ENCODE peak calls at places on chromosomes 5 and 9, in four cellular contexts. One of them, this sample, is unnamed.

GRCh38 chr5:107361945-107362344 is 308.8 kb downstream of the EFNA5 start:
- DNase-seq in transverse colon: no peak
- DNase-seq in stomach: no peak
- DNase-seq in HepG2: no peak
- DNase-seq in this sample: peak; percentile 70

GRCh38 chr9:15372385-15373200 is 50.1 kb upstream of the SNAPC3 start:
- DNase-seq in transverse colon: no peak
- DNase-seq in stomach: no peak
- DNase-seq in HepG2: no peak
- DNase-seq in this sample: no peak

GRCh38 chr5:121366515-121366914 is 485.2 kb upstream of the FTMT start:
- DNase-seq in transverse colon: no peak
- DNase-seq in stomach: no peak
- DNase-seq in HepG2: no peak
- DNase-seq in this sample: no peak

GRCh38 chr9:114159562-114160145 is 4.3 kb downstream of the COL27A1 start:
- DNase-seq in transverse colon: no peak
- DNase-seq in stomach: no peak
- DNase-seq in HepG2: peak; percentile 33
- DNase-seq in this sample: no peak

GRCh38 chr9:111661802-111662491 is 542 bp downstream of the GNG10 start:
- DNase-seq in transverse colon: peak; percentile 28
- DNase-seq in stomach: peak; percentile 30
- DNase-seq in HepG2: no peak
- DNase-seq in this sample: no peak

GRCh38 chr5:1540831-1541661 is 17.3 kb upstream of the LPCAT1 start:
- DNase-seq in transverse colon: no peak
- DNase-seq in stomach: no peak
- DNase-seq in HepG2: no peak
- DNase-seq in this sample: no peak

GRCh38 chr9:108691614-108692013 is 164.2 kb downstream of the ACTL7B start:
- DNase-seq in transverse colon: peak; percentile 70
- DNase-seq in stomach: peak; percentile 35
- DNase-seq in HepG2: peak; percentile 23
- DNase-seq in this sample: no peak

GRCh38 chr5:150540042-150540441 is 32.1 kb downstream of the NDST1 start:
- DNase-seq in transverse colon: no peak
- DNase-seq in stomach: no peak
- DNase-seq in HepG2: no peak
- DNase-seq in this sample: peak; percentile 50

GRCh38 chr5:179679014-179679674 is 1.7 kb downstream of the CBY3 start:
- DNase-seq in transverse colon: peak; percentile 84
- DNase-seq in stomach: peak; percentile 80
- DNase-seq in HepG2: no peak
- DNase-seq in this sample: peak; percentile 92

GRCh38 chr5:126454081-126454480 is 30.9 kb downstream of the GRAMD2B start:
- DNase-seq in transverse colon: no peak
- DNase-seq in stomach: no peak
- DNase-seq in HepG2: no peak
- DNase-seq in this sample: no peak

GRCh38 chr5:150263801-150264621 is 25.6 kb downstream of the CAMK2A start:
- DNase-seq in transverse colon: no peak
- DNase-seq in stomach: peak; percentile 72
- DNase-seq in HepG2: no peak
- DNase-seq in this sample: peak; percentile 75

GRCh38 chr5:154523104-154523503 is 45.1 kb upstream of the HAND1 start:
- DNase-seq in transverse colon: no peak
- DNase-seq in stomach: no peak
- DNase-seq in HepG2: no peak
- DNase-seq in this sample: no peak

GRCh38 chr9:88235615-88236014 is 97.3 kb upstream of the SPATA31C2 start:
- DNase-seq in transverse colon: no peak
- DNase-seq in stomach: no peak
- DNase-seq in HepG2: no peak
- DNase-seq in this sample: no peak

GRCh38 chr9:70477907-70478480 is 63.5 kb upstream of the KLF9 start:
- DNase-seq in transverse colon: no peak
- DNase-seq in stomach: peak; percentile 63
- DNase-seq in HepG2: no peak
- DNase-seq in this sample: peak; percentile 71

GRCh38 chr9:16824545-16825041 is 45.9 kb downstream of the BNC2 start:
- DNase-seq in transverse colon: no peak
- DNase-seq in stomach: no peak
- DNase-seq in HepG2: no peak
- DNase-seq in this sample: no peak

GRCh38 chr5:134840811-134841210 is 5.0 kb upstream of the C5orf24 start:
- DNase-seq in transverse colon: no peak
- DNase-seq in stomach: peak; percentile 40
- DNase-seq in HepG2: no peak
- DNase-seq in this sample: no peak

GRCh38 chr5:103804714-103805113 is 242.1 kb upstream of the NUDT12 start:
- DNase-seq in transverse colon: no peak
- DNase-seq in stomach: no peak
- DNase-seq in HepG2: no peak
- DNase-seq in this sample: no peak

GRCh38 chr5:127290946-127291763 is 559 bp downstream of the MEGF10 start:
- DNase-seq in transverse colon: peak; percentile 13
- DNase-seq in stomach: no peak
- DNase-seq in HepG2: no peak
- DNase-seq in this sample: peak; percentile 33

GRCh38 chr5:109192543-109193281 is 217.1 kb downstream of the PJA2 start:
- DNase-seq in transverse colon: no peak
- DNase-seq in stomach: no peak
- DNase-seq in HepG2: no peak
- DNase-seq in this sample: no peak

GRCh38 chr5:56900858-56901578 is 8.4 kb upstream of the SETD9 start:
- DNase-seq in transverse colon: no peak
- DNase-seq in stomach: no peak
- DNase-seq in HepG2: peak; percentile 56
- DNase-seq in this sample: no peak

GRCh38 chr9:133874061-133874638 is 118.0 kb downstream of the VAV2 start:
- DNase-seq in transverse colon: no peak
- DNase-seq in stomach: no peak
- DNase-seq in HepG2: no peak
- DNase-seq in this sample: no peak

GRCh38 chr5:31114817-31115216 is 78.7 kb upstream of the CDH6 start:
- DNase-seq in transverse colon: no peak
- DNase-seq in stomach: no peak
- DNase-seq in HepG2: no peak
- DNase-seq in this sample: no peak

GRCh38 chr9:118567861-118568260 is 801.4 kb downstream of the BRINP1 start:
- DNase-seq in transverse colon: no peak
- DNase-seq in stomach: no peak
- DNase-seq in HepG2: no peak
- DNase-seq in this sample: no peak

GRCh38 chr9:131864531-131864930 is 124.7 kb upstream of the RAPGEF1 start:
- DNase-seq in transverse colon: no peak
- DNase-seq in stomach: no peak
- DNase-seq in HepG2: no peak
- DNase-seq in this sample: no peak

GRCh38 chr5:82396871-82397514 is 118.8 kb upstream of the RPS23 start:
- DNase-seq in transverse colon: peak; percentile 47
- DNase-seq in stomach: peak; percentile 53
- DNase-seq in HepG2: peak; percentile 92
- DNase-seq in this sample: peak; percentile 61

GRCh38 chr5:87300176-87300575 is 32.5 kb downstream of the RASA1 start:
- DNase-seq in transverse colon: no peak
- DNase-seq in stomach: no peak
- DNase-seq in HepG2: no peak
- DNase-seq in this sample: no peak

GRCh38 chr5:35651002-35651756 is 33.5 kb downstream of the SPEF2 start:
- DNase-seq in transverse colon: peak; percentile 24
- DNase-seq in stomach: peak; percentile 27
- DNase-seq in HepG2: peak; percentile 32
- DNase-seq in this sample: no peak

GRCh38 chr5:5144441-5144840 is 4.3 kb downstream of the ADAMTS16 start:
- DNase-seq in transverse colon: no peak
- DNase-seq in stomach: no peak
- DNase-seq in HepG2: no peak
- DNase-seq in this sample: no peak

GRCh38 chr5:59066367-59067163 is 483.7 kb downstream of the RAB3C start:
- DNase-seq in transverse colon: no peak
- DNase-seq in stomach: no peak
- DNase-seq in HepG2: no peak
- DNase-seq in this sample: no peak

GRCh38 chr5:180739271-180739670 is 587 bp downstream of the OR2Y1 start:
- DNase-seq in transverse colon: no peak
- DNase-seq in stomach: no peak
- DNase-seq in HepG2: no peak
- DNase-seq in this sample: no peak

GRCh38 chr9:38417003-38417965 is 7.0 kb downstream of the IGFBPL1 start:
- DNase-seq in transverse colon: peak; percentile 35
- DNase-seq in stomach: peak; percentile 40
- DNase-seq in HepG2: peak; percentile 38
- DNase-seq in this sample: no peak

GRCh38 chr5:179126506-179126991 is 66.4 kb downstream of the ZNF354C start:
- DNase-seq in transverse colon: no peak
- DNase-seq in stomach: peak; percentile 9
- DNase-seq in HepG2: no peak
- DNase-seq in this sample: no peak

GRCh38 chr5:56405536-56405935 is 172.4 kb upstream of the ANKRD55 start:
- DNase-seq in transverse colon: no peak
- DNase-seq in stomach: no peak
- DNase-seq in HepG2: peak; percentile 7
- DNase-seq in this sample: no peak

GRCh38 chr5:137374110-137374853 is 124.8 kb downstream of the SPOCK1 start:
- DNase-seq in transverse colon: no peak
- DNase-seq in stomach: no peak
- DNase-seq in HepG2: no peak
- DNase-seq in this sample: no peak

GRCh38 chr5:156201793-156202388 is 125.1 kb upstream of the SGCD start:
- DNase-seq in transverse colon: no peak
- DNase-seq in stomach: no peak
- DNase-seq in HepG2: no peak
- DNase-seq in this sample: no peak

GRCh38 chr5:35246928-35247644 is 16.8 kb upstream of the PRLR start:
- DNase-seq in transverse colon: peak; percentile 41
- DNase-seq in stomach: peak; percentile 86
- DNase-seq in HepG2: no peak
- DNase-seq in this sample: peak; percentile 2

GRCh38 chr5:1997640-1998347 is 115.1 kb upstream of the IRX4 start:
- DNase-seq in transverse colon: no peak
- DNase-seq in stomach: no peak
- DNase-seq in HepG2: no peak
- DNase-seq in this sample: no peak

GRCh38 chr9:127770905-127771569 is 7.4 kb downstream of the SH2D3C start:
- DNase-seq in transverse colon: peak; percentile 99
- DNase-seq in stomach: peak; percentile 99
- DNase-seq in HepG2: peak; percentile 89
- DNase-seq in this sample: peak; percentile 99
- TF ChIP-seq POLR2AphosphoS5 in transverse colon: peak; percentile 58
- TF ChIP-seq POLR2AphosphoS5 in stomach: peak; percentile 53
- TF ChIP-seq POLR2AphosphoS5 in HepG2: no peak
- TF ChIP-seq POLR2AphosphoS5 in this sample: peak; percentile 86

GRCh38 chr5:74625742-74626241 is 14.7 kb downstream of the ENC1 start:
- DNase-seq in transverse colon: no peak
- DNase-seq in stomach: peak; percentile 52
- DNase-seq in HepG2: no peak
- DNase-seq in this sample: no peak

GRCh38 chr5:74624931-74625505 is 15.5 kb downstream of the ENC1 start:
- DNase-seq in transverse colon: no peak
- DNase-seq in stomach: no peak
- DNase-seq in HepG2: no peak
- DNase-seq in this sample: no peak

GRCh38 chr5:74624501-74624900 is 16.0 kb downstream of the ENC1 start:
- DNase-seq in transverse colon: no peak
- DNase-seq in stomach: no peak
- DNase-seq in HepG2: no peak
- DNase-seq in this sample: no peak

GRCh38 chr5:74622944-74623343 is 17.6 kb downstream of the ENC1 start:
- DNase-seq in transverse colon: no peak
- DNase-seq in stomach: no peak
- DNase-seq in HepG2: no peak
- DNase-seq in this sample: no peak

GRCh38 chr5:74624009-74624408 is 16.5 kb downstream of the ENC1 start:
- DNase-seq in transverse colon: no peak
- DNase-seq in stomach: no peak
- DNase-seq in HepG2: no peak
- DNase-seq in this sample: no peak
- TF ChIP-seq POLR2A in transverse colon: no peak
- TF ChIP-seq POLR2A in stomach: no peak
- TF ChIP-seq POLR2A in HepG2: no peak
- TF ChIP-seq POLR2A in this sample: no peak

GRCh38 chr5:123876265-123876790 is 364.4 kb downstream of the CSNK1G3 start:
- DNase-seq in transverse colon: no peak
- DNase-seq in stomach: no peak
- DNase-seq in HepG2: no peak
- DNase-seq in this sample: no peak
- H3K4me1 ChIP-seq in transverse colon: no peaks in the 10 kb centered on the region
- H3K4me1 ChIP-seq in stomach: peaks cover 25% of the 10 kb centered on the region
- H3K4me1 ChIP-seq in HepG2: peaks cover 32% of the 10 kb centered on the region
- H3K4me1 ChIP-seq in this sample: peaks cover 5% of the 10 kb centered on the region

DNA sequence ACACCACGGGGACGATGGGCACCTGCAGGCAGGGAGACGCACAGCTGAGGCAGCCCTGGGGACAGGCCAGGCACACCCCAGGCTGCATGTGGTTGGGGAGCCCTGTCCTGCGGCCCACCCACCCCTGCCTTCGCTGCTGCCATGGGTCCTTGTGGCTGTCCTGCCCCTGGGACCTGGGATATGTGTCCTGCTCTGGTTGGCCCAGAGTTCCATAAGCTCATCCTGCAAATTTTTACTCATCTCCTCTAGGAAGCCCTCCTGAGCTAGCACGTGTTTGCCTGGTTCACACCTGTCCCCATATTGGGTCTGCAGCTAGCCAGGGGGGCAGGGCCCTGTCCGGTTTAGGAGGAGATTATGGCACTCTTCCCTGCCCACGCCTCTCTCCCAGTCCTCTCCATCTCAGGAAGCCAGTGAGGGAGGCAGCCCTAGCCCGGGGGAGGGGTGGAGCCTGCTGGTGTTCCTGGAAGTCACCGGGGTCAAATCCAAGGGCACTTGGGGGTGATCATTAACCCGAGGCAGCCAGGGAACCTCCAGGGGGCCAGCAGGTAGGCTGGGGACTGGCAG is 12.2 kb downstream of the EGFL7 start:
- DNase-seq in transverse colon: peak; percentile 82
- DNase-seq in stomach: peak; percentile 72
- DNase-seq in HepG2: peak; percentile 82
- DNase-seq in this sample: peak; percentile 90
- TF ChIP-seq POLR2AphosphoS5 in transverse colon: peak; percentile 4
- TF ChIP-seq POLR2AphosphoS5 in stomach: no peak
- TF ChIP-seq POLR2AphosphoS5 in HepG2: no peak
- TF ChIP-seq POLR2AphosphoS5 in this sample: peak; percentile 81